ENCODE peak calls at places on chromosome 15, in six cellular contexts. O is upper lobe of left lung, R is HepG2, U is GM12878, Z is K562, G is HCT116. V is an unnamed sample.

GRCh38 chr15:69328739-69329138 is 30.0 kb downstream of the PAQR5 start:
- ATAC-seq in R (peak), Z (no peak), G (peak), O (peak), U (no peak), V (no peak)

GRCh38 chr15:65583701-65584100 is 27.2 kb downstream of the INTS14 start:
- ATAC-seq in U (peak), R (no peak), Z (no peak), O (no peak), G (no peak), V (no peak)

GRCh38 chr15:63940956-63941620 is 105.2 kb downstream of the DAPK2 start:
- ATAC-seq in O (no peak), R (no peak), G (no peak), Z (no peak), U (no peak), V (no peak)

GRCh38 chr15:33701304-33701696 is 267.0 kb upstream of the CHRM5 start:
- ATAC-seq in U (no peak), O (no peak), Z (peak), G (peak), R (peak), V (no peak)

GRCh38 chr15:38687340-38687739 is 122.7 kb upstream of the RASGRP1 start:
- ATAC-seq in G (no peak), R (no peak), U (no peak), O (no peak), Z (no peak), V (no peak)

GRCh38 chr15:55257933-55258332 is 31.7 kb downstream of the RAB27A start:
- ATAC-seq in O (no peak), Z (peak), G (no peak), U (peak), R (no peak), V (no peak)

GRCh38 chr15:85030301-85031049 is 48.8 kb downstream of the PDE8A start:
- ATAC-seq in G (peak), R (peak), Z (peak), U (peak), O (peak), V (no peak)

GRCh38 chr15:22831473-22831872 is 7.0 kb upstream of the NIPA2 start:
- ATAC-seq in Z (no peak), G (no peak), U (no peak), O (no peak), R (no peak), V (no peak)

GRCh38 chr15:28179270-28179669 is 80.2 kb upstream of the OCA2 start:
- ATAC-seq in O (no peak), Z (no peak), G (no peak), U (no peak), R (no peak), V (no peak)

GRCh38 chr15:50256188-50257041 is 9.1 kb downstream of the HDC start:
- ATAC-seq in O (no peak), G (peak), U (no peak), Z (no peak), R (peak), V (no peak)

GRCh38 chr15:53694534-53694874 is 65.0 kb downstream of the WDR72 start:
- ATAC-seq in O (no peak), Z (no peak), U (no peak), G (no peak), R (no peak), V (no peak)

GRCh38 chr15:98781838-98782237 is 133.5 kb downstream of the IGF1R start:
- ATAC-seq in Z (no peak), U (no peak), G (no peak), R (no peak), O (no peak), V (no peak)

GRCh38 chr15:59178151-59178705 is 28.4 kb upstream of the LDHAL6B start:
- ATAC-seq in R (no peak), U (no peak), G (no peak), Z (no peak), O (no peak), V (no peak)

GRCh38 chr15:90665288-90666134 is 51.6 kb upstream of the BLM start:
- ATAC-seq in U (peak), O (peak), Z (peak), R (peak), G (peak), V (peak)
- TF ChIP-seq POLR2A in U (peak), O (peak), Z (peak), R (peak), G (peak), V (peak)

GRCh38 chr15:71291723-71292122 is 176.5 kb downstream of the THSD4 start:
- ATAC-seq in Z (no peak), U (no peak), R (no peak), G (no peak), O (no peak), V (no peak)
- TF ChIP-seq POLR2AphosphoS5 in Z (no peak), U (no peak), R (no peak), G (no peak), O (no peak), V (no peak)

GRCh38 chr15:41661078-41661528 is 898 bp downstream of the MGA start:
- ATAC-seq in Z (no peak), G (no peak), O (no peak), R (peak), U (peak), V (no peak)

GRCh38 chr15:41659190-41659589 is 1.0 kb upstream of the MGA start:
- ATAC-seq in O (no peak), U (no peak), G (no peak), R (no peak), Z (no peak), V (no peak)

GRCh38 chr15:41660235-41661077 is at the start of gene MGA:
- ATAC-seq in O (peak), R (peak), U (peak), G (peak), Z (peak), V (peak)

GRCh38 chr15:41659855-41660234 is 360 bp upstream of the MGA start:
- ATAC-seq in G (no peak), O (no peak), R (no peak), Z (no peak), U (no peak), V (peak)

DNA sequence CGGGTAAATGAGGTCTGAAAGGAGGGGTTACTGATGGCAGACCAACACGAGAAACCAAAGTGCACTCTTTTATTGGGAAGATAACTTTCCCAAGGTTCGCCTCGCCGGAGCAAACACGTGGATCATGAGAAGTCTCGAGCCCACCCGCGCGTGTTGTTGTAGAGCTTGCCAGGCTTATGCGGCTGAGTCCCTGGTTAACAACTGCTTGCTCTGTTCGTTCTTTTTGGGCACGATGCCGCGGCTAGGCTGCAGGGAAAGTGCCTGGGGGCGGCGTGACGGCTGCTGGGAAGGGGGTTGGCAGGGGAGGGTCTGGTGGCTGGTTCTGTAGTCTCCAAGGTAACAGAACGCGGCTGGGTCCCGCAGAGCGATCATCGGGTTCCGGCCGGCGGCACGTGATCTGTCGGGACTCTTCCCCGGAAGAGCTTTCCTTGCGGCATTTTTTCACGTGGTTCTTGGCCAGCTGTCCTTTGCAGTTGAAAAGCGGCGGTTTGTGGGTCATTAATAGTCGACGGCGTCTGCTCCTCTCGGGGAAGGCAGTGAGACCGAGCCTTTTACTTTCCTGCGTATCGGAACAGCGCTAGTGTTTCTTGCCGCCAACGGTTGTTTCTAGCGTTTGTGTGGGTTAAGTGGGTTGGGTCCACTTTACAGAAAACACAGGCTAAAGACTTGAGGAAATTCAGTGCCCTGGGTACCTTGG is 1.5 kb downstream of the MGA start:
- ATAC-seq in U (peak), R (peak), G (peak), O (peak), Z (peak), V (peak)
- TF ChIP-seq POLR2A in U (peak), R (peak), G (no peak), O (no peak), Z (peak), V (no peak)

GRCh38 chr15:100602064-100602821 is at the start of the genes ASB7 and LINS1:
- ATAC-seq in G (peak), Z (peak), O (peak), U (peak), R (peak), V (peak)
- TF ChIP-seq POLR2AphosphoS5 in G (peak), Z (peak), O (peak), U (peak), R (peak), V (peak)

DNA sequence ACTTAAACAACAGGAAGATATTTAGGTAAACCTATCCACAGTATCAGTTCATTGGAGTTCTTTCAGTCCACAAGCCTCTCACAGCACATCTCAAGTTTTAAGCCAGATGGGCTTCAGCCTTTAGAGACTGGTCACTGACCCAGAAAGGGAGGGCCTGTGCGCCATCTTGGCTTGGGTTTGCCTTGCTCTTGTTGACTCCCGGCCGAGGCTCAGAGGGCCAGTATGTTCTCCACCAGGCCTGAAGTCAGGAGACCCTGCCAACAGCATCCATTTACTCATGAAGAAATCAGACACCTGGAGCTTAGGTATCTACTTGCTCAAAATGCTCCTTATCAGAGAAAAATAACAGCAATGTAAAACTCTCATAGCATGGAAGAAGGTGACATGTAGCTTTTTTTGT is 6.2 kb downstream of the RGMA start:
- ATAC-seq in U (no peak), O (no peak), R (no peak), G (no peak), Z (no peak), V (no peak)
- TF ChIP-seq POLR2A in U (no peak), O (no peak), R (no peak), G (no peak), Z (no peak), V (no peak)

GRCh38 chr15:82045892-82046667 is at the start of gene MEX3B:
- ATAC-seq in R (peak), U (peak), O (peak), G (peak), Z (peak), V (peak)
- TF ChIP-seq POLR2AphosphoS5 in R (no peak), U (no peak), O (peak), G (no peak), Z (peak), V (peak)